ENCODE peak calls at places on chromosomes 2 and 18, in ten cellular contexts. V is right cardiac atrium, G is SJSA1, B is psoas muscle, W is stomach, L is GM23248, M is mesendoderm, T is body of pancreas, U is astrocyte, R is OCI-LY7. P is an unnamed sample. For H3K4me1, the result is how much of the 10 kb centered on the place peaks cover.

GRCh38 chr2:83069724-83070123 is 1389.4 kb downstream of the SUCLG1 start:
- DNase-seq in V (no peak), G (peak), B (no peak), W (no peak), L (peak), M (no peak), T (no peak), U (peak), R (no peak), P (no peak)

GRCh38 chr2:169980643-169981042 is 153.4 kb downstream of the UBR3 start:
- DNase-seq in V (no peak), G (no peak), B (no peak), W (no peak), L (no peak), M (no peak), T (no peak), U (no peak), R (no peak), P (no peak)

GRCh38 chr18:40962784-40963183 is 992.2 kb upstream of the PIK3C3 start:
- DNase-seq in V (no peak), G (no peak), B (no peak), W (no peak), L (peak), M (no peak), T (no peak), U (peak), R (no peak), P (no peak)

GRCh38 chr2:121088251-121089004 is 196.6 kb downstream of the TFCP2L1 start:
- DNase-seq in V (peak), G (no peak), B (peak), W (no peak), L (no peak), M (no peak), T (no peak), U (no peak), R (no peak), P (no peak)

GRCh38 chr2:235051436-235052260 is 99.8 kb downstream of the SH3BP4 start:
- DNase-seq in V (no peak), G (peak), B (no peak), W (peak), L (peak), M (no peak), T (no peak), U (peak), R (no peak), P (no peak)

GRCh38 chr2:127183771-127184170 is 36.3 kb downstream of the CYP27C1 start:
- DNase-seq in V (no peak), G (no peak), B (no peak), W (peak), L (no peak), M (no peak), T (no peak), U (no peak), R (no peak), P (no peak)

GRCh38 chr2:9213477-9214051 is 7.0 kb downstream of the ASAP2 start:
- DNase-seq in V (no peak), G (no peak), B (no peak), W (no peak), L (no peak), M (no peak), T (no peak), U (no peak), R (no peak), P (no peak)

GRCh38 chr2:66721776-66722175 is 286.9 kb downstream of the MEIS1 start:
- DNase-seq in V (no peak), G (no peak), B (no peak), W (no peak), L (no peak), M (no peak), T (no peak), U (peak), R (no peak), P (no peak)

GRCh38 chr18:72762505-72763122 is 105.2 kb downstream of the NETO1 start:
- DNase-seq in V (no peak), G (no peak), B (no peak), W (no peak), L (peak), M (peak), T (no peak), U (peak), R (peak), P (no peak)

GRCh38 chr18:47754311-47755101 is 176.0 kb downstream of the SMAD2 start:
- DNase-seq in V (peak), G (no peak), B (no peak), W (peak), L (peak), M (peak), T (no peak), U (no peak), R (peak), P (peak)

GRCh38 chr2:119649364-119649917 is 29.6 kb upstream of the TMEM177 start:
- DNase-seq in V (no peak), G (no peak), B (no peak), W (no peak), L (peak), M (no peak), T (no peak), U (peak), R (no peak), P (no peak)

GRCh38 chr2:181923123-181923522 is 31.6 kb downstream of the ITPRID2 start:
- DNase-seq in V (no peak), G (no peak), B (no peak), W (no peak), L (no peak), M (no peak), T (no peak), U (no peak), R (no peak), P (no peak)

GRCh38 chr2:1975060-1975459 is 230.7 kb upstream of the PXDN start:
- DNase-seq in V (peak), G (no peak), B (no peak), W (no peak), L (no peak), M (no peak), T (no peak), U (peak), R (no peak), P (no peak)

GRCh38 chr2:38750793-38751042 is 443 bp downstream of the SRSF7 start:
- DNase-seq in V (peak), G (peak), B (peak), W (peak), L (no peak), M (no peak), T (peak), U (no peak), R (peak), P (peak)

GRCh38 chr18:48541026-48541746 is 2.4 kb downstream of the CTIF start:
- DNase-seq in V (peak), G (peak), B (peak), W (peak), L (peak), M (peak), T (peak), U (peak), R (no peak), P (no peak)

GRCh38 chr2:160222546-160223281 is 22.6 kb upstream of the ITGB6 start:
- DNase-seq in V (no peak), G (no peak), B (no peak), W (no peak), L (no peak), M (no peak), T (no peak), U (no peak), R (no peak), P (no peak)

GRCh38 chr2:109196081-109196875 is 67.3 kb downstream of the SH3RF3 start:
- DNase-seq in V (peak), G (peak), B (no peak), W (no peak), L (no peak), M (no peak), T (no peak), U (no peak), R (no peak), P (no peak)

GRCh38 chr2:1794821-1795220 is 50.5 kb upstream of the PXDN start:
- DNase-seq in V (no peak), G (peak), B (no peak), W (no peak), L (no peak), M (no peak), T (no peak), U (no peak), R (no peak), P (no peak)

GRCh38 chr2:167136876-167137579 is 248.7 kb downstream of the XIRP2 start:
- DNase-seq in V (no peak), G (no peak), B (no peak), W (no peak), L (no peak), M (no peak), T (no peak), U (peak), R (no peak), P (no peak)

GRCh38 chr2:240277073-240277806 is 136.8 kb upstream of the OTOS start:
- DNase-seq in V (no peak), G (no peak), B (no peak), W (peak), L (peak), M (no peak), T (peak), U (peak), R (no peak), P (no peak)

GRCh38 chr2:9982891-9983290 is 31.4 kb downstream of the GRHL1 start:
- DNase-seq in V (no peak), G (no peak), B (no peak), W (no peak), L (no peak), M (no peak), T (no peak), U (no peak), R (no peak), P (no peak)

GRCh38 chr18:60053747-60054304 is 154.0 kb downstream of the PMAIP1 start:
- DNase-seq in V (no peak), G (peak), B (no peak), W (no peak), L (peak), M (peak), T (no peak), U (peak), R (no peak), P (no peak)

GRCh38 chr18:9612215-9612830 is 2.0 kb downstream of the PPP4R1 start:
- DNase-seq in V (no peak), G (no peak), B (no peak), W (peak), L (peak), M (peak), T (peak), U (peak), R (peak), P (no peak)

GRCh38 chr18:9615280-9615797 is 980 bp upstream of the PPP4R1 start:
- DNase-seq in V (no peak), G (no peak), B (no peak), W (no peak), L (no peak), M (peak), T (no peak), U (no peak), R (peak), P (no peak)

GRCh38 chr18:9614401-9615279 is at the start of gene PPP4R1:
- DNase-seq in V (peak), G (peak), B (peak), W (peak), L (peak), M (peak), T (peak), U (peak), R (peak), P (peak)

GRCh38 chr18:9613550-9614400 is 584 bp downstream of the PPP4R1 start:
- DNase-seq in V (peak), G (peak), B (peak), W (peak), L (peak), M (peak), T (peak), U (no peak), R (peak), P (peak)

DNA sequence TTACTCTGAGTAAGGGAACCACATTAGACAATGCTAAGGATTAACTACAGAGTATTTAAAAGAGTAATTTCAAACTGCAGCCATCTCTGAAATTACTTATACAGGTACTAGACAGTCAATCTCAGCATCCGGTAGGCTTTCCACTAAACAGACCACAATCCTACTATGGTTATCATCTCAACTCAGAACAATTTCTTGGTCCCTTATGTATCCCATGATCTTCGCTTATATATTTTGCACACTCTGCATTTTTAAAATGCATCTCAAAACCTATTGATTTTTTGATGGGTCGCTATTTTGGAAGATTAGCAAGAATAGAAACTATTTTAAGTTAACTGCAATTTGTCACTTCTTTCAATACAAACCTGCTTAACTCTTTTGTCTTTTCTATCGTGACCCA is 1.4 kb downstream of the PPP4R1 start:
- DNase-seq in V (no peak), G (no peak), B (no peak), W (no peak), L (no peak), M (no peak), T (no peak), U (no peak), R (peak), P (no peak)
- H3K4me1 ChIP-seq in V (under half), G (half or more), B (under half), W (half or more), L (under half), M (under half), T (under half), U (under half), R (under half), P (under half)

GRCh38 chr2:217994776-217995274 is 8.0 kb downstream of the TNS1 start:
- DNase-seq in V (peak), G (peak), B (no peak), W (no peak), L (peak), M (peak), T (peak), U (peak), R (no peak), P (no peak)
- H3K27ac ChIP-seq in V (peak), G (peak), B (peak), W (peak), L (peak), M (peak), T (peak), U (peak), R (no peak), P (no peak)

GRCh38 chr2:34601561-34601960 is 1002.5 kb upstream of the FAM98A start:
- DNase-seq in V (no peak), G (no peak), B (no peak), W (no peak), L (no peak), M (no peak), T (no peak), U (no peak), R (no peak), P (no peak)
- H3K4me3 ChIP-seq in V (no peak), G (no peak), B (no peak), W (no peak), L (no peak), M (no peak), T (no peak), U (no peak), R (no peak), P (no peak)

DNA sequence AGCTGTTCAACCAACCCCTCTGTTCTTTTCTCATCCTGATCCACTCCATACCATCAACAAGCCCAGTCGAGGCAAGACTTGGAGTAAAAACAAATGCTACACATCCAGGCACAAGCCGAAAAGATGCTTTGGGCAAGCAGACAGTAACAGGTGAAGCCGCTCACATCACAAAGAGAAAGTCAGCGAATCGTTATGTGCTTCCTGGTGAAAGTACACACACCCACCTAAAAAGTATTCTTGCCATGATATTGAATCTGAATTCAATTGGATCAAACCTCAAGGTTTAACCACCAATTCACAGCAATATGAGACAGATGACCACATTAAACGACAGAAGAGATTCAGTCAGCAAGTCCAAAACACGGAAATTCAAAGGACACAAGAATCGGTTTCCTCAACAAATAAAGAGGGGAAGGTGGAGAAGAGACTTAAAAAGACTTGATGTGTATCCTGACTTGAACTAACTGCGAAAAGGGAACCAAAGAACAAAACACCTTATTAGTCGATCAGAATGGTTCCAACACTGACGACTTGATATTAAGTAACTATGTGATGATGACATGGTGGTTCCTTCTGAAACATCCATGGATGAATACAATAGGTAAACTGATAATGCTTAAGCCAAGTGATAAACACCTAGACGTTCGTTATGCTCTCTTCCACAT is 1.1 kb downstream of the TTC32 start:
- DNase-seq in V (no peak), G (no peak), B (no peak), W (no peak), L (peak), M (peak), T (no peak), U (peak), R (peak), P (no peak)
- H3K4me1 ChIP-seq in V (under half), G (under half), B (under half), W (half or more), L (under half), M (under half), T (under half), U (under half), R (under half), P (under half)

GRCh38 chr2:17753803-17754663 is at the start of the genes GEN1 and SMC6:
- DNase-seq in V (peak), G (peak), B (peak), W (peak), L (peak), M (peak), T (peak), U (peak), R (peak), P (peak)
- H3K27ac ChIP-seq in V (peak), G (peak), B (peak), W (peak), L (peak), M (peak), T (peak), U (peak), R (peak), P (peak)

GRCh38 chr2:28896906-28897305 is 2.4 kb downstream of the WDR43 start:
- DNase-seq in V (no peak), G (no peak), B (no peak), W (no peak), L (peak), M (peak), T (no peak), U (peak), R (no peak), P (no peak)
- H3K4me3 ChIP-seq in V (no peak), G (no peak), B (peak), W (no peak), L (peak), M (no peak), T (no peak), U (peak), R (peak), P (no peak)

DNA sequence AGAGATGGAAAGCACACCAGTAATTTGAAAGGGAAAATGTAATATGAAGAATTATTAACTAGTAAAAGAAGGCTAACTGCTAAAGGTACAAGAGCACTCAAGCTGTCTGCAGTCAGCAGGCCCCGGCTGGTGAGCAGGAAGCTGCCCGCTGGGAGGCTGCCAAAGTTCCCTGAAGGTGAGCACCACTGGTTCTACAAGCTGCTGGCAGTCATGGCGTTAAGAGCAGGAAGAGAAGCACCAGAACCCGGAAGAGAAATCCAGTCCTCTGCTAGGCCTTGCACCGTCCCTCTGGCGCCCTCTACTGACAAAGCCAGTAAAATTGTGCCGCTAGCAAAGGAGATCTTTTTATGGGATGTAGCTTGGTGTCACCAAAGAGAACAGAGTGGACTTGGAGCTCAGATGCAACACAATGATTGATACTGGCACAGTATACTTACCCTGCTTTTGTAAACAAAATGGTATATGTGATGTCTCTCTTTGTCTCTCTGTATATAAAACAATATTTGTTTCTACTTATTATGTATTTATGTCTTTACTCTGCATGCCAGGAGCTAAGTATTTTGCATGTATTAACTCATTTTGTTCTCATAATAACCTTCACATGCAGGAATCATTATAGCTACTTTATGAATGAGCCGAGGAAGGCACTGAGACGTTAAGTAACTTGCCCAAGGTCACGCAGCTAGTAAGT is 28.1 kb upstream of the CASP8 start:
- DNase-seq in V (peak), G (peak), B (peak), W (peak), L (peak), M (peak), T (peak), U (peak), R (peak), P (peak)
- H3K4me1 ChIP-seq in V (under half), G (under half), B (under half), W (half or more), L (under half), M (under half), T (under half), U (under half), R (under half), P (under half)

P was measured in effector memory CD4-positive, alpha-beta T cell.